ENCODE peak calls at places on chromosomes 16 and 17, in five cellular contexts. One of them, this sample, is unnamed.

GRCh38 chr16:53937068-53937614 is 233.2 kb downstream of the FTO start:
- DNase-seq in GM12891: no peak
- DNase-seq in SK-N-SH: no peak
- DNase-seq in GM12878: no peak
- DNase-seq in H1: no peak
- DNase-seq in this sample: no peak

GRCh38 chr16:13957197-13958078 is 37.5 kb downstream of the ERCC4 start:
- DNase-seq in GM12891: no peak
- DNase-seq in SK-N-SH: peak
- DNase-seq in GM12878: peak
- DNase-seq in H1: no peak
- DNase-seq in this sample: no peak

GRCh38 chr17:83185023-83186002 is 105.9 kb downstream of the METRNL start:
- DNase-seq in GM12891: no peak
- DNase-seq in SK-N-SH: no peak
- DNase-seq in GM12878: no peak
- DNase-seq in H1: no peak
- DNase-seq in this sample: no peak

GRCh38 chr17:79042421-79043190 is 18.6 kb downstream of the C1QTNF1 start:
- DNase-seq in GM12891: peak
- DNase-seq in SK-N-SH: peak
- DNase-seq in GM12878: no peak
- DNase-seq in H1: peak
- DNase-seq in this sample: peak

GRCh38 chr16:80287674-80288073 is 253.1 kb upstream of the DYNLRB2 start:
- DNase-seq in GM12891: no peak
- DNase-seq in SK-N-SH: no peak
- DNase-seq in GM12878: no peak
- DNase-seq in H1: no peak
- DNase-seq in this sample: no peak

GRCh38 chr17:40448213-40448638 is 5.0 kb downstream of the IGFBP4 start:
- DNase-seq in GM12891: no peak
- DNase-seq in SK-N-SH: no peak
- DNase-seq in GM12878: no peak
- DNase-seq in H1: no peak
- DNase-seq in this sample: no peak

GRCh38 chr17:71938340-71939010 is 182.3 kb upstream of the SOX9 start:
- DNase-seq in GM12891: no peak
- DNase-seq in SK-N-SH: no peak
- DNase-seq in GM12878: no peak
- DNase-seq in H1: no peak
- DNase-seq in this sample: no peak

GRCh38 chr16:17947165-17947564 is 389.4 kb downstream of the NPIPA8 start:
- DNase-seq in GM12891: no peak
- DNase-seq in SK-N-SH: no peak
- DNase-seq in GM12878: no peak
- DNase-seq in H1: no peak
- DNase-seq in this sample: no peak

GRCh38 chr17:55304171-55304859 is 39.6 kb downstream of the HLF start:
- DNase-seq in GM12891: no peak
- DNase-seq in SK-N-SH: no peak
- DNase-seq in GM12878: no peak
- DNase-seq in H1: no peak
- DNase-seq in this sample: no peak

GRCh38 chr17:19904412-19904811 is 36.7 kb upstream of the ULK2 start:
- DNase-seq in GM12891: no peak
- DNase-seq in SK-N-SH: no peak
- DNase-seq in GM12878: no peak
- DNase-seq in H1: no peak
- DNase-seq in this sample: no peak

GRCh38 chr16:68503334-68503733 is 35.8 kb upstream of the ZFP90 start:
- DNase-seq in GM12891: no peak
- DNase-seq in SK-N-SH: no peak
- DNase-seq in GM12878: no peak
- DNase-seq in H1: no peak
- DNase-seq in this sample: no peak

GRCh38 chr16:4064950-4065352 is 51.3 kb downstream of the ADCY9 start:
- DNase-seq in GM12891: no peak
- DNase-seq in SK-N-SH: no peak
- DNase-seq in GM12878: no peak
- DNase-seq in H1: peak
- DNase-seq in this sample: no peak

GRCh38 chr17:29956225-29956624 is 14.8 kb downstream of the EFCAB5 start:
- DNase-seq in GM12891: no peak
- DNase-seq in SK-N-SH: no peak
- DNase-seq in GM12878: no peak
- DNase-seq in H1: no peak
- DNase-seq in this sample: no peak

GRCh38 chr17:33113281-33114010 is 121.8 kb downstream of the SPACA3 start:
- DNase-seq in GM12891: no peak
- DNase-seq in SK-N-SH: peak
- DNase-seq in GM12878: no peak
- DNase-seq in H1: no peak
- DNase-seq in this sample: no peak

GRCh38 chr17:30717290-30718098 is 107.0 kb downstream of the CRLF3 start:
- DNase-seq in GM12891: no peak
- DNase-seq in SK-N-SH: no peak
- DNase-seq in GM12878: no peak
- DNase-seq in H1: no peak
- DNase-seq in this sample: no peak

GRCh38 chr17:41496803-41497484 is 7.2 kb upstream of the KRT36 start:
- DNase-seq in GM12891: peak
- DNase-seq in SK-N-SH: peak
- DNase-seq in GM12878: peak
- DNase-seq in H1: peak
- DNase-seq in this sample: peak

GRCh38 chr16:88888778-88889387 is 22.4 kb upstream of the PABPN1L start:
- DNase-seq in GM12891: no peak
- DNase-seq in SK-N-SH: no peak
- DNase-seq in GM12878: no peak
- DNase-seq in H1: no peak
- DNase-seq in this sample: no peak

GRCh38 chr17:37067555-37068111 is 118.9 kb downstream of the AATF start:
- DNase-seq in GM12891: no peak
- DNase-seq in SK-N-SH: peak
- DNase-seq in GM12878: no peak
- DNase-seq in H1: no peak
- DNase-seq in this sample: no peak
- TF ChIP-seq TAF1 in GM12891: no peak
- TF ChIP-seq TAF1 in SK-N-SH: no peak
- TF ChIP-seq TAF1 in GM12878: no peak
- TF ChIP-seq TAF1 in H1: no peak
- TF ChIP-seq TAF1 in this sample: no peak

GRCh38 chr16:29995911-29996772 is at the start of gene INO80E:
- DNase-seq in GM12891: peak
- DNase-seq in SK-N-SH: peak
- DNase-seq in GM12878: peak
- DNase-seq in H1: peak
- DNase-seq in this sample: peak

GRCh38 chr16:29993903-29994612 is 1.4 kb downstream of the HIRIP3 start:
- DNase-seq in GM12891: no peak
- DNase-seq in SK-N-SH: no peak
- DNase-seq in GM12878: no peak
- DNase-seq in H1: no peak
- DNase-seq in this sample: no peak

GRCh38 chr16:29993191-29993902 is 2.1 kb downstream of the HIRIP3 start:
- DNase-seq in GM12891: no peak
- DNase-seq in SK-N-SH: no peak
- DNase-seq in GM12878: no peak
- DNase-seq in H1: no peak
- DNase-seq in this sample: no peak

GRCh38 chr16:29995330-29995910 is at the start of gene HIRIP3:
- DNase-seq in GM12891: peak
- DNase-seq in SK-N-SH: peak
- DNase-seq in GM12878: peak
- DNase-seq in H1: peak
- DNase-seq in this sample: peak

DNA sequence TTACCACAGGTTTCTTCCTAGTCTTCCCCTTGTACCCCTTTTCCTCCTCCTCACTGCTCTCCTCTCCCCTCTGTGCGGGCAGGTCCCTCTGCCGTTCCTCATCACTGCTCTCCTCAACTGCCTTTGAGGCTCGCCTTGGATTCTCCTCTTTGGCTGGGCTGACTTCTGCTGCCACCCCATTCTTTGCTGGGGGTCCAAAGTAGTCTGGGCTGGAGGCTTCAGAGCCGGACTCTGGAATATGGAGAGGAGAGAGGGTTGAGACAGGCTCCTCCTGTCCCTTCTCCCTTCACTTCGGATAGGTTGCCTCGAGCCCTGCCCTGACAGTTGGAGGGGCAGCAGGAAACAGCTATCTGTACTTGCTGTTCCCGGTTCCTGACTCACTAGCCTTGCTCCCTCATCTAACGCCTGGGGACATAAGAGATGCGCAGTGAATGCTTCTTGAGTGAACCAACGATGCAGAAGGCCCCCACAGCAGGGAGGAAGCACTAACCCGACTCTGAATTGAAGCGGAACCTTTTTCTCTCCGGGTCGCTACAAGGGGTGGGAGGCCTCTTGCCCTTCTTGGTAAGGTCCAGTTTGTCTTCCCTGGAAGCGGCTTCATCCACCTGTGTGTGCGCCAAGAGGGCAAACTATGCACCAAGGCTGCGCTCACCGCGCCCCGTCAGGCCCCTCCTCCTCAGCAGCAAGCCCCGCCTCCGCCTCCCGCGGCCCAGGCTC is 646 bp downstream of the HIRIP3 start:
- DNase-seq in GM12891: no peak
- DNase-seq in SK-N-SH: peak
- DNase-seq in GM12878: no peak
- DNase-seq in H1: peak
- DNase-seq in this sample: no peak
- TF ChIP-seq POLR2AphosphoS5 in GM12891: peak
- TF ChIP-seq POLR2AphosphoS5 in SK-N-SH: no peak
- TF ChIP-seq POLR2AphosphoS5 in GM12878: no peak
- TF ChIP-seq POLR2AphosphoS5 in H1: no peak
- TF ChIP-seq POLR2AphosphoS5 in this sample: no peak

DNA sequence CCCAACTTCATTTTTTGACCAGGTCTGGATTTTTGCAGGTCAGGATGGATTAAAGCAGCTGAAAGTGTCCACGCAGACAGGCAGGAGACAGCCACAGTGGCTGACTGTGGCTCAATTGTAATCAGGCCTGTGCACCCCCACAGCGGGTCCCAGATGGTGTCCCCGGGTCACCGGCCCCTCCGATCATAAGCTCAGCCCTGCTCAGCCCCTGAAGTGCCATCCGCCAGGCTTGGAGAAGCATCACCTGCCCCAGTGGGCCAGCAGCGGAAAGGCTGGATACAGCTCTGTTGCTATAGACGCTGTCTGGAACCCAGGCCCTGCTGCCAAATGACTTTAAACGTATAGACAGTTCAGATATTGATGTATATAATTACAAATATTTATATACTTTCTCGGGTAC is 60.6 kb downstream of the RPH3AL start:
- DNase-seq in GM12891: no peak
- DNase-seq in SK-N-SH: no peak
- DNase-seq in GM12878: no peak
- DNase-seq in H1: no peak
- DNase-seq in this sample: no peak
- TF ChIP-seq TAF1 in GM12891: no peak
- TF ChIP-seq TAF1 in SK-N-SH: no peak
- TF ChIP-seq TAF1 in GM12878: no peak
- TF ChIP-seq TAF1 in H1: no peak
- TF ChIP-seq TAF1 in this sample: no peak

DNA sequence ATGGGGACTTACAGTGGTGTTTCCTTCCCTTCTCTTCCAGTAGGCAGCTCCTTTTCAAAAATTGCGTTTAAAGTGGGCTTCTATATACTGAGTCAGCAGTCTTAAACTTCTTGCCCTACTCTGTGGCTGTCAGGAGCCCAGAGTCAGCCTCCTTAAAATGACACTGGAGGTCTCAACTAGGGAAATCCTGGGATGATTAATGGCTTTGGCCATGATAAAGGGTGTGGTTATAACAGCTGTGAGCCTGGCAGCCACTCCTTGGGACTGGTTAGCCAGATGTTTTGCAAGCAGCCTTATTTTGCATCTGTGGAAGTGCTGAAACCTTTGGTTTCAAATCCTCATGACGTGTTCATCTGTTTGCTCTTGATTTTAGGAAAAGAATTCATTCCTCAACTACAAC is 25.0 kb downstream of the TAC4 start:
- DNase-seq in GM12891: no peak
- DNase-seq in SK-N-SH: no peak
- DNase-seq in GM12878: no peak
- DNase-seq in H1: no peak
- DNase-seq in this sample: no peak
- TF ChIP-seq POLR2AphosphoS5 in GM12891: no peak
- TF ChIP-seq POLR2AphosphoS5 in SK-N-SH: no peak
- TF ChIP-seq POLR2AphosphoS5 in GM12878: no peak
- TF ChIP-seq POLR2AphosphoS5 in H1: no peak
- TF ChIP-seq POLR2AphosphoS5 in this sample: no peak

DNA sequence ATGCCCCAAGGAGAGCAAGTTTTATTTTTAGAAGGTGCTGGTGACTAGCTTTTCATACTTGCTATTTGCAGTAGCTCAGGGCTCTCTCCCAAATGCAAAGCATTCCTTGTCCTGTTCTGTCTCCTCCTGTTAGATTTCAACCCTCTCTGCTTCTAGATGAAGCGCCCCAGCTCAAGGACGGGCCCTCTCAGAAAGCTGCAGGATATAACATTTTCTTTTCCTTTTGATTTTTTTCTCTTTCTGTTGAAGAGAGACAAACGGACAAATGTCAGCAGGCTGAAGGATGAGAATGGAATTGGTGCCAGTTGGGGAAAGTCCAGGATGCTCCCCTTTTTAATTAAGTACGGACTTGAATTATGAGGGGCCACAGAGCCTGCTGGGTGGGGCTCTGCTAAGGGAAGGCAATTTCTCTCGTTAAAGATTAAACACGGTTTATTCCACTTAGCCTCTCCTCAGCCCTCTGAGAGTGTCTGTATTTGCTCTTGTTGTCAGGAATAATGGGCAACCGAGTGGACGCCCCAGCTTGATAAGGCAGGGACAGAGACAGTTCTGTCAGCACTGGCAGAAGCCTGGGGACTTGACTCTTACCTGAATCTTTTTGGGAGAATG is 6.2 kb upstream of the ETV4 start:
- DNase-seq in GM12891: no peak
- DNase-seq in SK-N-SH: no peak
- DNase-seq in GM12878: no peak
- DNase-seq in H1: no peak
- DNase-seq in this sample: no peak
- TF ChIP-seq TAF1 in GM12891: no peak
- TF ChIP-seq TAF1 in SK-N-SH: no peak
- TF ChIP-seq TAF1 in GM12878: no peak
- TF ChIP-seq TAF1 in H1: no peak
- TF ChIP-seq TAF1 in this sample: no peak

GRCh38 chr17:58475985-58476384 is 12.2 kb downstream of the HSF5 start:
- DNase-seq in GM12891: no peak
- DNase-seq in SK-N-SH: no peak
- DNase-seq in GM12878: no peak
- DNase-seq in H1: no peak
- DNase-seq in this sample: no peak
- TF ChIP-seq POLR2AphosphoS5 in GM12891: no peak
- TF ChIP-seq POLR2AphosphoS5 in SK-N-SH: no peak
- TF ChIP-seq POLR2AphosphoS5 in GM12878: no peak
- TF ChIP-seq POLR2AphosphoS5 in H1: no peak
- TF ChIP-seq POLR2AphosphoS5 in this sample: no peak